ENCODE peak calls at places on chromosomes 6 and 20, in nine cellular contexts. S, X, O, B, G, U, A, I and C are unnamed samples.

GRCh38 chr20:34997171-34997570 is 41.5 kb downstream of the MYH7B start:
- DNase-seq in S (no peak), A (peak; percentile 74), X (no peak), O (peak; percentile 68), G (no peak), U (no peak), B (peak; percentile 65), I (no peak), C (peak; percentile 60)

GRCh38 chr6:153013438-153013837 is 10.9 kb upstream of the MTRF1L start:
- DNase-seq in U (no peak), S (no peak), O (peak; percentile 46), A (no peak), X (no peak), B (no peak), I (no peak), G (no peak), C (no peak)

GRCh38 chr20:36314734-36315544 is 8.8 kb downstream of the DLGAP4 start:
- DNase-seq in X (no peak), A (peak; percentile 1), O (no peak), U (no peak), B (no peak), G (no peak), S (no peak), I (no peak), C (no peak)

GRCh38 chr20:44019638-44020335 is 105.1 kb downstream of the TOX2 start:
- DNase-seq in S (no peak), O (peak; percentile 60), A (no peak), I (no peak), U (no peak), G (no peak), X (no peak), B (no peak), C (no peak)

GRCh38 chr6:107707346-107708270 is 116.5 kb downstream of the SCML4 start:
- DNase-seq in I (no peak), G (no peak), S (no peak), U (no peak), B (no peak), X (no peak), A (no peak), O (no peak), C (no peak)

GRCh38 chr6:51112731-51113130 is 294.1 kb downstream of the TFAP2B start:
- DNase-seq in S (no peak), B (no peak), I (no peak), G (no peak), X (no peak), O (no peak), A (no peak), U (no peak), C (no peak)

GRCh38 chr6:143536866-143537691 is 25.6 kb upstream of the FUCA2 start:
- DNase-seq in U (peak; percentile 82), A (peak; percentile 70), O (peak; percentile 87), B (peak; percentile 68), S (peak; percentile 57), G (peak; percentile 67), I (no peak), X (no peak), C (peak; percentile 76)

GRCh38 chr6:36444470-36444869 is 1.7 kb downstream of the KCTD20 start:
- DNase-seq in B (no peak), U (no peak), S (no peak), I (no peak), A (no peak), O (peak; percentile 38), G (peak; percentile 56), X (no peak), C (no peak)

GRCh38 chr6:3013486-3013885 is 13.8 kb downstream of the NQO2 start:
- DNase-seq in U (peak; percentile 78), G (peak; percentile 92), B (peak; percentile 38), X (no peak), S (no peak), O (peak; percentile 68), I (no peak), A (peak; percentile 76), C (no peak)

GRCh38 chr6:149334201-149334600 is 16.7 kb downstream of the TAB2 start:
- DNase-seq in B (no peak), G (peak; percentile 79), O (peak; percentile 62), A (peak; percentile 15), X (no peak), S (no peak), U (no peak), I (no peak), C (no peak)

DNA sequence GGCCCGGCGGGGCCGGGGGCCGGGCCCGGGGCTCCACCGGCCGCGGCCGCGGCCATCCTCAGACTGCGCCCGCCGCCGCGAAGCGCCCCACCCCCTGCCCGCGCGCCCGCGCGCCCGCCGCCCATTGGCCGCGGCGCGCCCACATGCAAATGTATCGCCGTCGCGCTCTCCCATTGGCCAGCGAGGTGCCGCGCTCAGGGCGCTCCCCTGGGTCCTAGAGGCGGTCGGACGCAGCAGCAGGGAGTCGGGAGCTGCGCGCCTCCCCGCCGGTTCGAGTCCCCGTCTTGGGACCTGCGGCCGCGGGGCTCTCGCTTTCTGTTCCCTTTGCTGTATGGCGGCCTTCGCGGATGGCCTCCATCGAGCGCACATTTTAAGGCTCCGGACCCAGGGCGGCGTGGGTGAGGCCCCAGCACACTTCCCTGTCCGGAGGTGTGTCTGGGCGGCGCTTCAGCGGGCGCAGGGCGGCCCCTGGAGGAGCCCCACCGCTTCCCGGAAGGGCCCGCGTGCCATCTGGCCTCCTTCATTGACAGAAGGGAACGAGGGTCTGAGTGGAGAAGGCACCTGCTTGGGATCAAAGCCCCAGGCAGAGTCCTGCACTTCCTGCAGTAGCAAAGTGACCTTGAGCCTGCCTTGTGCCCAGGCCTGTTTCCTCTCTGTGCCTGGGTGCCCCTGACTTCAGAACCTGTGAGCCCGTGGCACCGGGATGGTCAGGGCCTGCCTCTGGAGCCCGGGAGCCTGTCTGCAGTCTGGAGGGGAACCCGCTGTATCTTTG is at the start of gene CABLES2:
- DNase-seq in O (peak; percentile 98), G (peak; percentile 94), X (peak; percentile 65), A (peak; percentile 93), B (peak; percentile 95), S (peak; percentile 85), U (peak; percentile 96), I (peak; percentile 81), C (peak; percentile 95)
- TF ChIP-seq CTCF in O (no peak), G (peak; percentile 6), X (no peak), A (peak; percentile 47), B (peak; percentile 22), S (no peak), U (peak; percentile 38), I (no peak), C (no peak)

GRCh38 chr6:43671801-43672690 is 15.5 kb downstream of the MRPS18A start:
- DNase-seq in B (peak; percentile 47), I (no peak), S (no peak), X (no peak), A (peak; percentile 64), O (no peak), G (no peak), U (no peak), C (no peak)
- TF ChIP-seq CTCF in B (no peak), I (no peak), S (no peak), X (no peak), A (no peak), O (no peak), G (no peak), U (no peak), C (no peak)

DNA sequence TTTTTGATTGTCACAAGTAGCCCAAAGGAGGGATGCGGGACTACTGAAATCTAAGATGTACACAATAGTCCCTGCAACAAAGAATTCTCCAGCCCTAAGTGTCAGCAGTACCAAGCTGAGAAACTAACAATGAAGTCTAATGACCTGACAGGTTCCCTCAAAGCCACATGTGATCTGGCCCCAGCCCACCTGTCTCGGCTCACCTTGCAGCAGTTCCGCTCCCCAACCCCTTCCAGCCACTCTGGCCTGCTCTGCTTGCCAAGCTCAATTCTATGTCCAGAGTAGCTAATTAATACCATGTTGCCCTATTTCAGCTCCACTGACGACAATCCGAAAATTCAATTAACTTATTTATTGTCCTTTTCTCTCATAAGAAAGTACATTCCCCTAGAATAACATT is 72.1 kb downstream of the ZMYND8 start:
- DNase-seq in X (no peak), S (no peak), G (no peak), B (no peak), I (no peak), U (no peak), O (no peak), A (no peak), C (no peak)
- TF ChIP-seq CTCF in X (no peak), S (no peak), G (no peak), B (no peak), I (no peak), U (no peak), O (no peak), A (no peak), C (no peak)

GRCh38 chr20:51096571-51097267 is 73.8 kb upstream of the KCNG1 start:
- DNase-seq in A (no peak), X (no peak), B (no peak), S (no peak), U (no peak), O (no peak), G (no peak), I (no peak), C (no peak)

GRCh38 chr20:51094221-51094620 is 71.3 kb upstream of the KCNG1 start:
- DNase-seq in O (no peak), U (no peak), A (no peak), X (no peak), S (no peak), B (no peak), G (no peak), I (no peak), C (no peak)

GRCh38 chr20:51097334-51098176 is 74.6 kb upstream of the KCNG1 start:
- DNase-seq in S (no peak), U (no peak), I (no peak), O (no peak), B (no peak), X (no peak), A (no peak), G (no peak), C (no peak)

GRCh38 chr20:51093240-51093763 is 70.4 kb upstream of the KCNG1 start:
- DNase-seq in G (no peak), X (no peak), I (no peak), A (no peak), S (no peak), O (no peak), B (no peak), U (no peak), C (no peak)

GRCh38 chr20:51095755-51096509 is 73.0 kb upstream of the KCNG1 start:
- DNase-seq in U (no peak), B (no peak), G (no peak), O (no peak), I (no peak), S (peak; percentile 50), A (no peak), X (no peak), C (no peak)
- TF ChIP-seq CTCF in U (no peak), B (no peak), G (no peak), O (no peak), I (no peak), S (no peak), A (no peak), X (no peak), C (no peak)